ENCODE peak calls at places on chromosomes 4 and X, in four cellular contexts. One of them, this sample, is unnamed. For H3K27me3, the result is how much of the 10 kb centered on the place peaks cover.

GRCh38 chr4:68904786-68905185 is 46.8 kb downstream of the UGT2A3 start:
- DNase-seq in right cardiac atrium: no peak
- DNase-seq in foreskin keratinocyte: no peak
- DNase-seq in spleen: no peak
- DNase-seq in this sample: no peak

GRCh38 chr4:98642991-98643426 is 15.4 kb downstream of the TSPAN5 start:
- DNase-seq in foreskin keratinocyte: peak
- DNase-seq in right cardiac atrium: no peak
- DNase-seq in spleen: no peak
- DNase-seq in this sample: no peak

GRCh38 chr4:4670869-4671268 is 129.0 kb upstream of the STX18 start:
- DNase-seq in right cardiac atrium: no peak
- DNase-seq in foreskin keratinocyte: no peak
- DNase-seq in spleen: no peak
- DNase-seq in this sample: no peak

GRCh38 chrX:39981946-39982345 is 115.8 kb downstream of the BCOR start:
- DNase-seq in foreskin keratinocyte: no peak
- DNase-seq in spleen: no peak
- DNase-seq in right cardiac atrium: no peak
- DNase-seq in this sample: no peak

GRCh38 chrX:41781500-41781899 is 57.5 kb downstream of the GPR82 start:
- DNase-seq in right cardiac atrium: no peak
- DNase-seq in spleen: no peak
- DNase-seq in foreskin keratinocyte: no peak
- DNase-seq in this sample: no peak

GRCh38 chr4:109921384-109921808 is 8.7 kb downstream of the EGF start:
- DNase-seq in foreskin keratinocyte: peak
- DNase-seq in spleen: no peak
- DNase-seq in right cardiac atrium: no peak
- DNase-seq in this sample: no peak

GRCh38 chr4:107710493-107711459 is 9.3 kb downstream of the PAPSS1 start:
- DNase-seq in foreskin keratinocyte: no peak
- DNase-seq in right cardiac atrium: no peak
- DNase-seq in spleen: no peak
- DNase-seq in this sample: no peak

GRCh38 chrX:102858826-102859627 is 78.0 kb upstream of the RAB40AL start:
- DNase-seq in foreskin keratinocyte: no peak
- DNase-seq in spleen: no peak
- DNase-seq in right cardiac atrium: peak
- DNase-seq in this sample: no peak

GRCh38 chr4:89300490-89300889 is 7.1 kb downstream of the GPRIN3 start:
- DNase-seq in right cardiac atrium: no peak
- DNase-seq in foreskin keratinocyte: no peak
- DNase-seq in spleen: no peak
- DNase-seq in this sample: no peak

GRCh38 chr4:42104521-42104920 is 47.9 kb downstream of the BEND4 start:
- DNase-seq in right cardiac atrium: no peak
- DNase-seq in spleen: no peak
- DNase-seq in foreskin keratinocyte: peak
- DNase-seq in this sample: no peak

GRCh38 chr4:127782275-127783025 is at the start of gene HSPA4L:
- DNase-seq in foreskin keratinocyte: peak
- DNase-seq in right cardiac atrium: peak
- DNase-seq in spleen: peak
- DNase-seq in this sample: peak

GRCh38 chrX:132390817-132391216 is 98.0 kb downstream of the MBNL3 start:
- DNase-seq in spleen: no peak
- DNase-seq in foreskin keratinocyte: no peak
- DNase-seq in right cardiac atrium: no peak
- DNase-seq in this sample: no peak

GRCh38 chrX:12814434-12814833 is 23.2 kb downstream of the PRPS2 start:
- DNase-seq in spleen: no peak
- DNase-seq in foreskin keratinocyte: no peak
- DNase-seq in right cardiac atrium: no peak
- DNase-seq in this sample: peak

GRCh38 chrX:50697691-50698090 is 116.3 kb downstream of the SHROOM4 start:
- DNase-seq in right cardiac atrium: no peak
- DNase-seq in spleen: no peak
- DNase-seq in foreskin keratinocyte: peak
- DNase-seq in this sample: no peak

GRCh38 chrX:47145408-47146120 is 543 bp downstream of the RBM10 start:
- DNase-seq in spleen: peak
- DNase-seq in foreskin keratinocyte: no peak
- DNase-seq in right cardiac atrium: no peak
- DNase-seq in this sample: no peak

GRCh38 chr4:2753444-2753843 is 2.7 kb downstream of the TNIP2 start:
- DNase-seq in foreskin keratinocyte: no peak
- DNase-seq in spleen: peak
- DNase-seq in right cardiac atrium: no peak
- DNase-seq in this sample: no peak

GRCh38 chrX:118346258-118347094 is 570 bp downstream of the WDR44 start:
- DNase-seq in spleen: peak
- DNase-seq in right cardiac atrium: peak
- DNase-seq in foreskin keratinocyte: no peak
- DNase-seq in this sample: peak

GRCh38 chr4:145779319-145779801 is 99.4 kb downstream of the C4orf51 start:
- DNase-seq in spleen: no peak
- DNase-seq in foreskin keratinocyte: no peak
- DNase-seq in right cardiac atrium: no peak
- DNase-seq in this sample: no peak

GRCh38 chrX:136304493-136304892 is 3.7 kb downstream of the ADGRG4 start:
- DNase-seq in right cardiac atrium: no peak
- DNase-seq in foreskin keratinocyte: no peak
- DNase-seq in spleen: no peak
- DNase-seq in this sample: no peak

GRCh38 chrX:110004210-110004609 is 1.3 kb downstream of the TMEM164 start:
- DNase-seq in spleen: peak
- DNase-seq in foreskin keratinocyte: no peak
- DNase-seq in right cardiac atrium: peak
- DNase-seq in this sample: peak

GRCh38 chrX:118884552-118885138 is 61.0 kb downstream of the ZCCHC12 start:
- DNase-seq in foreskin keratinocyte: no peak
- DNase-seq in spleen: no peak
- DNase-seq in right cardiac atrium: no peak
- DNase-seq in this sample: no peak

GRCh38 chr4:48342559-48342878 is 1.2 kb downstream of the SLAIN2 start:
- DNase-seq in spleen: no peak
- DNase-seq in right cardiac atrium: no peak
- DNase-seq in foreskin keratinocyte: no peak
- DNase-seq in this sample: no peak

GRCh38 chr4:6887591-6888371 is 21.8 kb upstream of the TBC1D14 start:
- DNase-seq in spleen: peak
- DNase-seq in foreskin keratinocyte: no peak
- DNase-seq in right cardiac atrium: peak
- DNase-seq in this sample: no peak

GRCh38 chrX:23901065-23901464 is 6.7 kb downstream of the APOO start:
- DNase-seq in spleen: no peak
- DNase-seq in right cardiac atrium: no peak
- DNase-seq in foreskin keratinocyte: peak
- DNase-seq in this sample: peak

GRCh38 chr4:177356191-177356590 is 46.5 kb downstream of the NEIL3 start:
- DNase-seq in right cardiac atrium: no peak
- DNase-seq in foreskin keratinocyte: peak
- DNase-seq in spleen: no peak
- DNase-seq in this sample: no peak

GRCh38 chr4:1717129-1718094 is 3.7 kb downstream of the TMEM129 start:
- DNase-seq in foreskin keratinocyte: no peak
- DNase-seq in right cardiac atrium: no peak
- DNase-seq in spleen: peak
- DNase-seq in this sample: no peak

GRCh38 chrX:115889121-115889890 is 281.2 kb upstream of the AGTR2 start:
- DNase-seq in foreskin keratinocyte: no peak
- DNase-seq in spleen: peak
- DNase-seq in right cardiac atrium: peak
- DNase-seq in this sample: no peak

GRCh38 chr4:62288803-62289541 is 1088.8 kb downstream of the ADGRL3 start:
- DNase-seq in right cardiac atrium: no peak
- DNase-seq in spleen: no peak
- DNase-seq in foreskin keratinocyte: no peak
- DNase-seq in this sample: no peak

GRCh38 chr4:61580721-61581377 is 380.7 kb downstream of the ADGRL3 start:
- DNase-seq in spleen: no peak
- DNase-seq in right cardiac atrium: no peak
- DNase-seq in foreskin keratinocyte: peak
- DNase-seq in this sample: no peak

GRCh38 chr4:23022032-23022431 is 329.3 kb downstream of the GBA3 start:
- DNase-seq in foreskin keratinocyte: peak
- DNase-seq in right cardiac atrium: no peak
- DNase-seq in spleen: no peak
- DNase-seq in this sample: no peak

GRCh38 chr4:78179188-78179587 is 122.1 kb downstream of the FRAS1 start:
- DNase-seq in foreskin keratinocyte: peak
- DNase-seq in right cardiac atrium: no peak
- DNase-seq in spleen: no peak
- DNase-seq in this sample: no peak
- H3K27me3 ChIP-seq in foreskin keratinocyte: under half
- H3K27me3 ChIP-seq in right cardiac atrium: under half
- H3K27me3 ChIP-seq in spleen: under half
- H3K27me3 ChIP-seq in this sample: under half

DNA sequence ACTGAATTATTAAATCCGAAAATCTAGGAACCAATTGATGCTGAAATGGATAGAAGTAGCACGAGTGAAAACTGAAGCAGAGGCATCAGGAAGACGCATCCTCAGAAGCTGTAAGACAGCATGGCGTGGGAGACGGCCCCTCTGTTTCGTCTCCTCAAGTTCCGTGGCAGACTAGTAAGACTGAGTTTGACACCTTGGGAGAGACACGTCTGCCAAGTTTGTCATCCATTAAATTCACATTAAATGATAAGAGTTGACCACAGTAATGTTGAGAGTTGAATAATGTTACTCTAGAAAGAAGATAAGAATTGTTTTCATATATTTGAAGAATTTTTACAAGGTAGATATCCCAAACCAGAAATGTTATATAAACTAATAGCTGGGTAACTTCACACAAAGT is 736.1 kb upstream of the FRG1 start:
- DNase-seq in foreskin keratinocyte: no peak
- DNase-seq in spleen: no peak
- DNase-seq in right cardiac atrium: no peak
- DNase-seq in this sample: no peak
- H3K27me3 ChIP-seq in foreskin keratinocyte: under half
- H3K27me3 ChIP-seq in spleen: under half
- H3K27me3 ChIP-seq in right cardiac atrium: under half
- H3K27me3 ChIP-seq in this sample: under half

GRCh38 chrX:97380200-97380599 is 496.5 kb downstream of the RPA4 start:
- DNase-seq in right cardiac atrium: no peak
- DNase-seq in spleen: no peak
- DNase-seq in foreskin keratinocyte: no peak
- DNase-seq in this sample: no peak
- H3K27me3 ChIP-seq in right cardiac atrium: under half
- H3K27me3 ChIP-seq in spleen: under half
- H3K27me3 ChIP-seq in foreskin keratinocyte: under half
- H3K27me3 ChIP-seq in this sample: under half

DNA sequence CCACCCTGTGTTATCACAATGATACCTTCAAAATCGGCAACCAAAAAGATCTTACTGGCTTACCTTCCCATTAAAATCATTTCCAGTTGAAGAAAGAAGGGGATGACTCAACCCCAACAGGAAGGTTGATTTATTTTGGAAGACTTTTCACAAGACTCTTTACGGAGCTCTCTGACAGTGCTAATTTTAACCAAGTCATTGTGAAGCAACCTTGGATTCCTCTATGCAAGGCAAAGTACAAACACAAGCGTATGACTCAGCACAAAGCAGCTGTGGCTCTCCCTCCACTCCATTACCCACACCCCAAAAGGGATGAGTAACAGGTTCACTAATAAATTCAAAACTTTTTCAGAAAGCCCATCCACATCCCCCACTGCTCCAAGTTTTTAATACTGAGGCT is 213.8 kb upstream of the FGF13 start:
- DNase-seq in foreskin keratinocyte: peak
- DNase-seq in spleen: no peak
- DNase-seq in right cardiac atrium: no peak
- DNase-seq in this sample: peak
- H3K27me3 ChIP-seq in foreskin keratinocyte: under half
- H3K27me3 ChIP-seq in spleen: under half
- H3K27me3 ChIP-seq in right cardiac atrium: under half
- H3K27me3 ChIP-seq in this sample: under half

DNA sequence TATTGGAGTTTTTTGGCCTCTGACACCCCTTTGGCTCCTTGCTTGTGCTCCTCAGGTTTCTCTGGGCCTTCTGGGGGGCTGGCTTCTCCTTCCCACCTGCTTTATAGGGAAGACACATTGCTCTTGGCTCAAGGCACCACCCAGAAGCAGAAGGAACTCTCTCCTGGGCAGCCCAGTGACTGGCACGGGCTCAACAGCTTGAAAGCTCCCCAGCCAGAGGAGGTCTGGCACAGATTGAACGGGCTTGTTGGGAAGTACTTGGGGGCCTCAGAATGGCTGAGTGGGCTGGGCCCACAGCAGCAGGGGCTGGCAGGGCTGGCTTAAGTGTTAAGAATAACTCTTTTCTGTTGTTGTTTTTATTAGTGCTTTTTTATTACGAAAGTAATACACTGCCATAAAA is 11.2 kb upstream of the ZNF185 start:
- DNase-seq in foreskin keratinocyte: no peak
- DNase-seq in right cardiac atrium: no peak
- DNase-seq in spleen: peak
- DNase-seq in this sample: no peak
- H3K27me3 ChIP-seq in foreskin keratinocyte: under half
- H3K27me3 ChIP-seq in right cardiac atrium: under half
- H3K27me3 ChIP-seq in spleen: under half
- H3K27me3 ChIP-seq in this sample: under half

GRCh38 chrX:128846385-128846784 is 676.9 kb downstream of the SMARCA1 start:
- DNase-seq in spleen: no peak
- DNase-seq in right cardiac atrium: no peak
- DNase-seq in foreskin keratinocyte: no peak
- DNase-seq in this sample: no peak
- H3K27me3 ChIP-seq in spleen: under half
- H3K27me3 ChIP-seq in right cardiac atrium: under half
- H3K27me3 ChIP-seq in foreskin keratinocyte: under half
- H3K27me3 ChIP-seq in this sample: under half

DNA sequence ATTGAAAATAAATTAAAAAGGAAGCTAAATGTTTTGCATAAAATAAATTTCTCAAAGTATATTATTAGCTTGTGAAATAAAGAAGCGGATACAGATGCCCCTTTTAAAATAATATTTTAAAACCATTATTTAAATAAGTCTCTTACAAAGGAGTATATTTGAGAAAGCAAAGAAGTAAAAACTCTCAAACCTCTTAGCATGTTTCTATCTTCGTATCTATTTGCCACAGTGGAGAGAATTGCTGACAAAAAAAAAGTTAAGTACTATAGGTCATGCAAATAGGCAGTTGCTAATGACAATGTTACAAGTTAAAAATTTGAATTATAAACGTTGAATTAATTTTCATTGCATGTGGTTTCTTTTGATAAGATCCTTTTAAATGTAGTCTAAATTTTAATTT is 44.5 kb upstream of the PDGFRA start:
- DNase-seq in spleen: no peak
- DNase-seq in right cardiac atrium: no peak
- DNase-seq in foreskin keratinocyte: no peak
- DNase-seq in this sample: no peak
- H3K27me3 ChIP-seq in spleen: under half
- H3K27me3 ChIP-seq in right cardiac atrium: under half
- H3K27me3 ChIP-seq in foreskin keratinocyte: under half
- H3K27me3 ChIP-seq in this sample: under half

This sample was measured in adrenal gland.